ENCODE peak calls at places on chromosomes 5 and 9, in six cellular contexts. One of them, this sample, is unnamed.

GRCh38 chr9:107147134-107147533 is 135.9 kb upstream of the RAD23B start:
- DNase-seq in right lobe of liver: no peak
- DNase-seq in tibial nerve: no peak
- DNase-seq in CD8-positive, alpha-beta memory T cell: no peak
- DNase-seq in IMR-90: no peak
- DNase-seq in Panc1: no peak
- DNase-seq in this sample: no peak

GRCh38 chr5:177426566-177427210 is at the start of gene GRK6:
- DNase-seq in IMR-90: no peak
- DNase-seq in CD8-positive, alpha-beta memory T cell: peak
- DNase-seq in right lobe of liver: peak
- DNase-seq in tibial nerve: no peak
- DNase-seq in Panc1: no peak
- DNase-seq in this sample: peak

GRCh38 chr9:125999504-125999881 is 252.3 kb downstream of the PBX3 start:
- DNase-seq in right lobe of liver: no peak
- DNase-seq in tibial nerve: no peak
- DNase-seq in IMR-90: no peak
- DNase-seq in CD8-positive, alpha-beta memory T cell: no peak
- DNase-seq in Panc1: no peak
- DNase-seq in this sample: no peak

GRCh38 chr9:79734989-79735779 is 163.4 kb downstream of the TLE4 start:
- DNase-seq in Panc1: no peak
- DNase-seq in IMR-90: no peak
- DNase-seq in CD8-positive, alpha-beta memory T cell: no peak
- DNase-seq in tibial nerve: no peak
- DNase-seq in right lobe of liver: no peak
- DNase-seq in this sample: peak

GRCh38 chr5:134101686-134102439 is 12.6 kb upstream of the TCF7 start:
- DNase-seq in IMR-90: no peak
- DNase-seq in Panc1: no peak
- DNase-seq in tibial nerve: no peak
- DNase-seq in CD8-positive, alpha-beta memory T cell: peak
- DNase-seq in right lobe of liver: peak
- DNase-seq in this sample: no peak

GRCh38 chr9:33510264-33511183 is 13.5 kb upstream of the ANKRD18B start:
- DNase-seq in tibial nerve: no peak
- DNase-seq in CD8-positive, alpha-beta memory T cell: no peak
- DNase-seq in Panc1: no peak
- DNase-seq in right lobe of liver: peak
- DNase-seq in IMR-90: peak
- DNase-seq in this sample: peak

GRCh38 chr5:106269252-106269843 is 1401.4 kb downstream of the EFNA5 start:
- DNase-seq in Panc1: no peak
- DNase-seq in CD8-positive, alpha-beta memory T cell: no peak
- DNase-seq in IMR-90: peak
- DNase-seq in right lobe of liver: no peak
- DNase-seq in tibial nerve: no peak
- DNase-seq in this sample: peak

GRCh38 chr9:131733601-131734061 is 6.2 kb downstream of the RAPGEF1 start:
- DNase-seq in Panc1: no peak
- DNase-seq in CD8-positive, alpha-beta memory T cell: peak
- DNase-seq in right lobe of liver: no peak
- DNase-seq in tibial nerve: no peak
- DNase-seq in IMR-90: peak
- DNase-seq in this sample: peak

GRCh38 chr9:69079186-69079585 is 43.6 kb downstream of the FXN start:
- DNase-seq in tibial nerve: no peak
- DNase-seq in right lobe of liver: no peak
- DNase-seq in CD8-positive, alpha-beta memory T cell: no peak
- DNase-seq in Panc1: no peak
- DNase-seq in IMR-90: no peak
- DNase-seq in this sample: no peak

GRCh38 chr9:124208571-124208970 is 49.2 kb upstream of the NEK6 start:
- DNase-seq in tibial nerve: no peak
- DNase-seq in CD8-positive, alpha-beta memory T cell: no peak
- DNase-seq in IMR-90: no peak
- DNase-seq in right lobe of liver: no peak
- DNase-seq in Panc1: no peak
- DNase-seq in this sample: no peak

GRCh38 chr5:150640311-150641005 is at the start of gene SYNPO:
- DNase-seq in CD8-positive, alpha-beta memory T cell: no peak
- DNase-seq in IMR-90: peak
- DNase-seq in tibial nerve: peak
- DNase-seq in right lobe of liver: peak
- DNase-seq in Panc1: no peak
- DNase-seq in this sample: peak

GRCh38 chr9:94817291-94818195 is 91.0 kb downstream of the AOPEP start:
- DNase-seq in Panc1: no peak
- DNase-seq in CD8-positive, alpha-beta memory T cell: no peak
- DNase-seq in right lobe of liver: no peak
- DNase-seq in tibial nerve: no peak
- DNase-seq in IMR-90: no peak
- DNase-seq in this sample: no peak

GRCh38 chr5:82129723-82130285 is 148.3 kb downstream of the RPS23 start:
- DNase-seq in CD8-positive, alpha-beta memory T cell: no peak
- DNase-seq in Panc1: no peak
- DNase-seq in IMR-90: no peak
- DNase-seq in tibial nerve: no peak
- DNase-seq in right lobe of liver: no peak
- DNase-seq in this sample: no peak

GRCh38 chr5:55691265-55692105 is 20.6 kb downstream of the SLC38A9 start:
- DNase-seq in Panc1: peak
- DNase-seq in right lobe of liver: no peak
- DNase-seq in IMR-90: peak
- DNase-seq in CD8-positive, alpha-beta memory T cell: no peak
- DNase-seq in tibial nerve: no peak
- DNase-seq in this sample: peak

GRCh38 chr5:57695179-57695578 is 212.6 kb upstream of the ACTBL2 start:
- DNase-seq in CD8-positive, alpha-beta memory T cell: no peak
- DNase-seq in tibial nerve: no peak
- DNase-seq in Panc1: no peak
- DNase-seq in right lobe of liver: peak
- DNase-seq in IMR-90: no peak
- DNase-seq in this sample: no peak

GRCh38 chr5:61683926-61684325 is 351.9 kb downstream of the ZSWIM6 start:
- DNase-seq in Panc1: no peak
- DNase-seq in CD8-positive, alpha-beta memory T cell: no peak
- DNase-seq in right lobe of liver: no peak
- DNase-seq in tibial nerve: no peak
- DNase-seq in IMR-90: no peak
- DNase-seq in this sample: no peak

GRCh38 chr5:180807654-180808414 is 5.2 kb upstream of the MGAT1 start:
- DNase-seq in Panc1: no peak
- DNase-seq in tibial nerve: no peak
- DNase-seq in CD8-positive, alpha-beta memory T cell: no peak
- DNase-seq in right lobe of liver: no peak
- DNase-seq in IMR-90: no peak
- DNase-seq in this sample: peak

GRCh38 chr9:36336511-36336910 is 63.6 kb downstream of the RNF38 start:
- DNase-seq in IMR-90: no peak
- DNase-seq in tibial nerve: no peak
- DNase-seq in CD8-positive, alpha-beta memory T cell: no peak
- DNase-seq in Panc1: no peak
- DNase-seq in right lobe of liver: no peak
- DNase-seq in this sample: peak

GRCh38 chr5:52801329-52801728 is 13.6 kb downstream of the ITGA1 start:
- DNase-seq in CD8-positive, alpha-beta memory T cell: no peak
- DNase-seq in right lobe of liver: no peak
- DNase-seq in IMR-90: peak
- DNase-seq in tibial nerve: no peak
- DNase-seq in Panc1: no peak
- DNase-seq in this sample: peak

GRCh38 chr5:107937198-107937597 is 266.5 kb upstream of the EFNA5 start:
- DNase-seq in tibial nerve: no peak
- DNase-seq in CD8-positive, alpha-beta memory T cell: no peak
- DNase-seq in right lobe of liver: no peak
- DNase-seq in IMR-90: no peak
- DNase-seq in Panc1: no peak
- DNase-seq in this sample: no peak

GRCh38 chr9:99127372-99128132 is 22.6 kb downstream of the TGFBR1 start:
- DNase-seq in right lobe of liver: no peak
- DNase-seq in IMR-90: peak
- DNase-seq in tibial nerve: no peak
- DNase-seq in Panc1: no peak
- DNase-seq in CD8-positive, alpha-beta memory T cell: no peak
- DNase-seq in this sample: no peak

GRCh38 chr5:138724470-138725146 is 28.6 kb upstream of the CTNNA1 start:
- DNase-seq in CD8-positive, alpha-beta memory T cell: no peak
- DNase-seq in tibial nerve: no peak
- DNase-seq in Panc1: no peak
- DNase-seq in right lobe of liver: no peak
- DNase-seq in IMR-90: no peak
- DNase-seq in this sample: no peak

GRCh38 chr5:159094745-159095144 is 5.0 kb downstream of the EBF1 start:
- DNase-seq in IMR-90: peak
- DNase-seq in Panc1: no peak
- DNase-seq in right lobe of liver: peak
- DNase-seq in CD8-positive, alpha-beta memory T cell: no peak
- DNase-seq in tibial nerve: peak
- DNase-seq in this sample: peak

GRCh38 chr5:34455096-34455495 is 201.0 kb upstream of the RAI14 start:
- DNase-seq in Panc1: no peak
- DNase-seq in tibial nerve: no peak
- DNase-seq in right lobe of liver: no peak
- DNase-seq in IMR-90: no peak
- DNase-seq in CD8-positive, alpha-beta memory T cell: no peak
- DNase-seq in this sample: no peak

GRCh38 chr5:66515209-66515608 is 81.0 kb upstream of the MAST4 start:
- DNase-seq in Panc1: no peak
- DNase-seq in IMR-90: no peak
- DNase-seq in right lobe of liver: no peak
- DNase-seq in CD8-positive, alpha-beta memory T cell: no peak
- DNase-seq in tibial nerve: no peak
- DNase-seq in this sample: no peak

GRCh38 chr5:66513130-66513529 is 83.1 kb upstream of the MAST4 start:
- DNase-seq in CD8-positive, alpha-beta memory T cell: no peak
- DNase-seq in right lobe of liver: no peak
- DNase-seq in tibial nerve: no peak
- DNase-seq in Panc1: no peak
- DNase-seq in IMR-90: no peak
- DNase-seq in this sample: no peak

GRCh38 chr5:66516535-66516934 is 79.7 kb upstream of the MAST4 start:
- DNase-seq in CD8-positive, alpha-beta memory T cell: no peak
- DNase-seq in tibial nerve: no peak
- DNase-seq in Panc1: no peak
- DNase-seq in IMR-90: no peak
- DNase-seq in right lobe of liver: no peak
- DNase-seq in this sample: no peak

GRCh38 chr5:66517361-66517760 is 78.8 kb upstream of the MAST4 start:
- DNase-seq in tibial nerve: no peak
- DNase-seq in right lobe of liver: no peak
- DNase-seq in IMR-90: no peak
- DNase-seq in Panc1: no peak
- DNase-seq in CD8-positive, alpha-beta memory T cell: no peak
- DNase-seq in this sample: no peak

DNA sequence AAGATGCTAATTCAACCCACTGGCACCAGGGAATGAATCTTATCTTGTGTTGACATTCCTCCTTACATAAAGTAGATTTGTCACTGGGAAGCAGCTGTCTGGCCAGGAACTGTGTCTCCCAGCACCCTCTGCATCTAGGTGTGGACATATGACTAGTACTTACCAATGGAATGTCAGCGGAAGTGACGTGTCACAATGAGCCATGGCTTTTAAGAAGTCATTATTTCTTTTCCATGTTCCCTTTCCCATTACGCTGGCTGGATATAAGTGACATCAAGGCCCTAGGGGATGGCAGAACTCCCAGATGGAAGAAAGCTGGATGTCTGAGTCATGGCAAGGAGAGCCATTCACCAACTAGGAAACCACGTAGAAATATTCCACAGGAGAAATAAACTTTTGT is 84.7 kb upstream of the MAST4 start:
- DNase-seq in Panc1: no peak
- DNase-seq in IMR-90: no peak
- DNase-seq in CD8-positive, alpha-beta memory T cell: no peak
- DNase-seq in right lobe of liver: no peak
- DNase-seq in tibial nerve: no peak
- DNase-seq in this sample: no peak
- H3K4me3 ChIP-seq in Panc1: no peak
- H3K4me3 ChIP-seq in IMR-90: no peak
- H3K4me3 ChIP-seq in CD8-positive, alpha-beta memory T cell: no peak
- H3K4me3 ChIP-seq in right lobe of liver: no peak
- H3K4me3 ChIP-seq in tibial nerve: no peak
- H3K4me3 ChIP-seq in this sample: no peak

GRCh38 chr9:127121628-127122175 is 733 bp downstream of the ANGPTL2 start:
- DNase-seq in right lobe of liver: no peak
- DNase-seq in CD8-positive, alpha-beta memory T cell: no peak
- DNase-seq in tibial nerve: no peak
- DNase-seq in IMR-90: peak
- DNase-seq in Panc1: no peak
- DNase-seq in this sample: peak
- H3K4me3 ChIP-seq in right lobe of liver: peak
- H3K4me3 ChIP-seq in CD8-positive, alpha-beta memory T cell: no peak
- H3K4me3 ChIP-seq in tibial nerve: peak
- H3K4me3 ChIP-seq in IMR-90: peak
- H3K4me3 ChIP-seq in Panc1: no peak
- H3K4me3 ChIP-seq in this sample: peak

DNA sequence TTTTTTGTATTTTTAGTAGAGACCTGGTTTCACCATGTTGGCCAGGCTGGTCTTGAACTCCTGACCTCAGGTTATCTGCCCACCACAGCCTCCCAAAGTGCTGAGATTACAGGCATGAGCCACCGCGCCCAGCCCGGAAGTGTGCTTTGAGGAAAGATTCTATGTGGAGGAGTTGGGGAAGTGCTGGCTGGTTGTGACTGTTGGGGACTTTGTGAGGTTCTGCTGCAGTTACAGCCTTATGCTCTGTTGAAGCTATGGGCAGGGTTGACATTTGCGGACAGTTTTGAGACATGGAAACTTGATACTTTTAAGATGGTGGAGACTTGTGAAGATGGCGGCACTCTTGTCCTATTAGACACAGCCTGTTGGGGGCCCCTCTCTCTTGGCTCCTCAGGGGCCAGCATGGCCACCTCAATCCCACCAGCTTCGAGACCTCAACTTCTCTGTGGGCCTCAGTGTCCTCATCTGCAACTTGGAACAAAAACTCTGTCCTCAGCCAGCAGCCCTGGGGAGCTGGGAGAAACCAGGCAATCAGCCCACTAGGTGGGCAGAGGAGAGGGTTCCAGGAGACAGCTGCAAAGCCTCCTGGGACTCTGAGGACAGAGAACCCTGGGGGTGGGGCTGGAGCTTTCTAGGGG is 24.9 kb downstream of the C9orf50 start:
- DNase-seq in right lobe of liver: no peak
- DNase-seq in CD8-positive, alpha-beta memory T cell: no peak
- DNase-seq in Panc1: no peak
- DNase-seq in IMR-90: no peak
- DNase-seq in tibial nerve: no peak
- DNase-seq in this sample: no peak
- H3K4me3 ChIP-seq in right lobe of liver: no peak
- H3K4me3 ChIP-seq in CD8-positive, alpha-beta memory T cell: no peak
- H3K4me3 ChIP-seq in Panc1: no peak
- H3K4me3 ChIP-seq in IMR-90: no peak
- H3K4me3 ChIP-seq in tibial nerve: no peak
- H3K4me3 ChIP-seq in this sample: peak

DNA sequence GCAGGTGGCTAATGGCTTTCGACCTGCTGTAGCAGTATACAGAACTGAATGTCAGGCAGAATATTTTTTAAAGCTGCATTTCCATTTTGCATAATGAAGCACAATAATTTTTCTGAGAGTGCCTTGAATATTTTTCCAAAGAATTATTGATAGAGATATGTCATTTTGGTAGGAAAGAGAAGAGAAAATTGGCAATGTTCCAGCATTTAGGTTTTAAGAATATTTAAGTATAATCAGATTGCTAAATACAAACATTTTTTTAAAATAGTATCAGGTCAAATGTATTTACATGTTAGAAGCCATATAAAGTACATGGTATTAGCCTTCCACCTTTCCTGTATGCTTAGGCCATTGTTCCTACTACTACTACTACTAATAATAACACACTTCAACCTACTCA is 42.4 kb downstream of the PAM start:
- DNase-seq in right lobe of liver: no peak
- DNase-seq in Panc1: no peak
- DNase-seq in tibial nerve: no peak
- DNase-seq in IMR-90: no peak
- DNase-seq in CD8-positive, alpha-beta memory T cell: no peak
- DNase-seq in this sample: no peak
- H3K4me3 ChIP-seq in right lobe of liver: no peak
- H3K4me3 ChIP-seq in Panc1: no peak
- H3K4me3 ChIP-seq in tibial nerve: no peak
- H3K4me3 ChIP-seq in IMR-90: no peak
- H3K4me3 ChIP-seq in CD8-positive, alpha-beta memory T cell: no peak
- H3K4me3 ChIP-seq in this sample: no peak